ENCODE peak calls at places on chromosome 2, in six cellular contexts. N, V, I, E, J and Y are unnamed samples.

GRCh38 chr2:91442246-91442905 is 2750.9 kb downstream of the RPIA start:
- DNase-seq in I (no peak), V (peak), E (no peak), J (no peak), N (no peak), Y (peak)

GRCh38 chr2:220787251-220787650 is 784.9 kb downstream of the EPHA4 start:
- DNase-seq in J (no peak), E (no peak), I (no peak), N (no peak), V (no peak), Y (no peak)

GRCh38 chr2:61557386-61557785 is 19.2 kb upstream of the XPO1 start:
- DNase-seq in E (no peak), I (no peak), V (no peak), J (no peak), N (no peak), Y (no peak)

GRCh38 chr2:69604844-69605243 is 38.7 kb downstream of the AAK1 start:
- DNase-seq in I (no peak), N (no peak), V (no peak), E (no peak), J (no peak), Y (no peak)

GRCh38 chr2:134420256-134420655 is 166.4 kb downstream of the MGAT5 start:
- DNase-seq in E (no peak), N (no peak), V (no peak), I (no peak), J (no peak), Y (no peak)

GRCh38 chr2:3512086-3512485 is 7.2 kb downstream of the ADI1 start:
- DNase-seq in N (no peak), V (no peak), E (no peak), I (no peak), J (no peak), Y (no peak)

GRCh38 chr2:101467306-101467705 is 7.6 kb downstream of the RFX8 start:
- DNase-seq in J (no peak), N (no peak), V (no peak), I (no peak), E (no peak), Y (no peak)

GRCh38 chr2:99803846-99804245 is 314.0 kb upstream of the REV1 start:
- DNase-seq in I (no peak), N (no peak), E (no peak), V (no peak), J (no peak), Y (no peak)

GRCh38 chr2:207816546-207816945 is 46.8 kb upstream of the FZD5 start:
- DNase-seq in V (no peak), J (no peak), N (no peak), I (no peak), E (no peak), Y (no peak)